ENCODE peak calls at places on chromosomes 5 and 9, in six cellular contexts. Z, G, P, T, Q and M are unnamed samples.

GRCh38 chr5:56973473-56973872 is 21.6 kb upstream of the MIER3 start:
- DNase-seq in Z (no peak), G (no peak), P (no peak), T (no peak), Q (no peak), M (no peak)

GRCh38 chr5:141567513-141568117 is 51.2 kb downstream of the DIAPH1 start:
- DNase-seq in Z (peak), G (no peak), P (no peak), T (peak), Q (no peak), M (no peak)

GRCh38 chr5:96577909-96578308 is 84.3 kb upstream of the CAST start:
- DNase-seq in Z (no peak), G (no peak), P (no peak), T (no peak), Q (no peak), M (no peak)

GRCh38 chr5:144352318-144352717 is 181.6 kb downstream of the KCTD16 start:
- DNase-seq in Z (no peak), G (no peak), P (no peak), T (no peak), Q (no peak), M (no peak)

GRCh38 chr5:53170748-53171349 is 61.3 kb upstream of the MOCS2 start:
- DNase-seq in Z (peak), G (no peak), P (peak), T (no peak), Q (peak), M (no peak)

GRCh38 chr5:343461-344401 is 22.2 kb downstream of the AHRR start:
- DNase-seq in Z (peak), G (no peak), P (peak), T (peak), Q (peak), M (peak)

GRCh38 chr5:40984884-40985283 is 75.6 kb downstream of the C7 start:
- DNase-seq in Z (no peak), G (no peak), P (no peak), T (no peak), Q (no peak), M (no peak)

GRCh38 chr9:81861644-81862043 is 66.6 kb upstream of the SPATA31D4 start:
- DNase-seq in Z (no peak), G (no peak), P (no peak), T (no peak), Q (no peak), M (no peak)

GRCh38 chr5:154157483-154158378 is 32.8 kb upstream of the GALNT10 start:
- DNase-seq in Z (no peak), G (no peak), P (no peak), T (no peak), Q (no peak), M (no peak)

GRCh38 chr5:32720295-32720694 is 9.2 kb downstream of the NPR3 start:
- DNase-seq in Z (no peak), G (no peak), P (no peak), T (no peak), Q (no peak), M (no peak)

GRCh38 chr5:72108200-72109050 is 1.1 kb downstream of the MAP1B start:
- DNase-seq in Z (no peak), G (no peak), P (peak), T (no peak), Q (peak), M (peak)

GRCh38 chr5:58019614-58020013 is 440.3 kb downstream of the PLK2 start:
- DNase-seq in Z (no peak), G (peak), P (no peak), T (no peak), Q (peak), M (peak)

GRCh38 chr5:1265026-1265425 is 29.8 kb downstream of the TERT start:
- DNase-seq in Z (no peak), G (no peak), P (no peak), T (no peak), Q (no peak), M (peak)

GRCh38 chr9:113705306-113705937 is 170.7 kb upstream of the ZNF618 start:
- DNase-seq in Z (no peak), G (peak), P (no peak), T (no peak), Q (no peak), M (no peak)

GRCh38 chr9:84917366-84918063 is 248.0 kb downstream of the NTRK2 start:
- DNase-seq in Z (no peak), G (no peak), P (no peak), T (no peak), Q (peak), M (no peak)

GRCh38 chr9:15541862-15542261 is 11.0 kb upstream of the CCDC171 start:
- DNase-seq in Z (no peak), G (no peak), P (no peak), T (no peak), Q (no peak), M (no peak)

GRCh38 chr5:127988149-127988755 is 95.3 kb upstream of the SLC12A2 start:
- DNase-seq in Z (no peak), G (no peak), P (no peak), T (no peak), Q (no peak), M (no peak)